ENCODE peak calls at places on chromosomes 2 and 18, in seven cellular contexts. L, G, U, A, X, N and Z are unnamed samples.

GRCh38 chr2:187497858-187498463 is 49.9 kb upstream of the CALCRL start:
- DNase-seq in G (no peak), L (no peak), N (no peak), A (no peak), X (no peak), U (no peak), Z (no peak)

GRCh38 chr2:24915796-24916195 is 4.2 kb downstream of the ADCY3 start:
- DNase-seq in X (no peak), A (no peak), N (no peak), L (no peak), G (no peak), U (no peak), Z (no peak)

GRCh38 chr2:20225294-20226151 is 593 bp upstream of the SDC1 start:
- DNase-seq in U (peak; percentile 72), N (peak; percentile 80), L (no peak), G (peak; percentile 88), X (no peak), A (peak; percentile 78), Z (no peak)

GRCh38 chr2:467892-468630 is 180.2 kb upstream of the ALKAL2 start:
- DNase-seq in A (no peak), X (no peak), L (no peak), U (no peak), N (no peak), G (no peak), Z (no peak)

GRCh38 chr2:168926621-168927386 is 25.7 kb downstream of the G6PC2 start:
- DNase-seq in L (no peak), N (no peak), G (peak; percentile 6), U (no peak), X (no peak), A (no peak), Z (no peak)

GRCh38 chr2:37917281-37918228 is 7.5 kb upstream of the RMDN2 start:
- DNase-seq in N (no peak), A (no peak), G (no peak), U (no peak), L (no peak), X (no peak), Z (no peak)

GRCh38 chr18:25279133-25279532 is 72.8 kb downstream of the ZNF521 start:
- DNase-seq in A (no peak), X (peak; percentile 55), G (no peak), L (no peak), N (no peak), U (no peak), Z (no peak)

GRCh38 chr2:185644828-185645227 is 93.8 kb upstream of the FSIP2 start:
- DNase-seq in N (no peak), G (no peak), U (no peak), A (no peak), X (no peak), L (no peak), Z (no peak)

GRCh38 chr2:221629478-221629877 is 57.4 kb upstream of the EPHA4 start:
- DNase-seq in G (peak; percentile 62), A (no peak), L (no peak), X (peak; percentile 33), U (no peak), N (no peak), Z (no peak)

GRCh38 chr2:34785206-34785785 is 1186.2 kb upstream of the FAM98A start:
- DNase-seq in G (no peak), X (no peak), L (no peak), N (no peak), A (no peak), U (no peak), Z (no peak)

GRCh38 chr18:70289351-70290330 is 796 bp downstream of the SOCS6 start:
- DNase-seq in X (no peak), N (peak; percentile 42), A (no peak), L (no peak), G (peak; percentile 42), U (no peak), Z (no peak)

GRCh38 chr2:174618179-174618578 is 20.6 kb upstream of the WIPF1 start:
- DNase-seq in X (no peak), U (no peak), L (no peak), A (no peak), G (no peak), N (no peak), Z (no peak)

GRCh38 chr2:235926229-235926628 is 242.0 kb downstream of the GBX2 start:
- DNase-seq in L (no peak), U (no peak), G (no peak), N (no peak), A (no peak), X (no peak), Z (no peak)

GRCh38 chr18:13614701-13615288 is 111.6 kb downstream of the FAM210A start:
- DNase-seq in U (no peak), X (no peak), L (no peak), N (no peak), G (no peak), A (no peak), Z (no peak)

DNA sequence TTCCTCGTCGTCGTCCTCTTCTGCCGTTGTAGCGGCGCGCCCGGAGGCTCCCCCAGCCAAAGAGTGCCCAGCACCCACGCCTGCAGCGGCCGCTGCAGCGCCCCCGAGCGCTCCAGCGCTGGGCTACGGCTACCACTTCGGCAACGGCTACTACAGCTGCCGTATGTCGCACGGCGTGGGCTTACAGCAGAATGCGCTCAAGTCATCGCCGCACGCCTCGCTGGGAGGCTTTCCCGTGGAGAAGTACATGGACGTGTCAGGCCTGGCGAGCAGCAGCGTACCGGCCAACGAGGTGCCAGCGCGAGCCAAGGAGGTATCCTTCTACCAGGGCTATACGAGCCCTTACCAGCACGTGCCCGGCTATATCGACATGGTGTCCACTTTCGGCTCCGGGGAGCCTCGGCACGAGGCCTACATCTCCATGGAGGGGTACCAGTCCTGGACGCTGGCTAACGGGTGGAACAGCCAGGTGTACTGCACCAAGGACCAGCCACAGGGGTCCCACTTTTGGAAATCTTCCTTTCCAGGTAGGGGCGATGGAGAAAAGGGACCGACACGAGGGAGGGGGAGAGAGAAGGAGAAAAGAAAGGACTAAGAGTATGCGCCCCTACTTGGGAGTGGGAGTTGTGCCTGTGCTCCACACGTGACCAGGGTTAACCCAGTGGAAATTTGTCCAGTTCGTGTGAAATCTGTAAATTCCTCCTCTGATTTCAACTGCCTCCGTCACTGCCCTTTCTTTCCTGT is 796 bp downstream of the HOXD13 start:
- DNase-seq in L (no peak), A (no peak), X (no peak), G (no peak), N (peak; percentile 22), U (no peak), Z (no peak)
- TF ChIP-seq CTCF in L (no peak), A (no peak), X (no peak), G (no peak), N (no peak), U (no peak), Z (no peak)

DNA sequence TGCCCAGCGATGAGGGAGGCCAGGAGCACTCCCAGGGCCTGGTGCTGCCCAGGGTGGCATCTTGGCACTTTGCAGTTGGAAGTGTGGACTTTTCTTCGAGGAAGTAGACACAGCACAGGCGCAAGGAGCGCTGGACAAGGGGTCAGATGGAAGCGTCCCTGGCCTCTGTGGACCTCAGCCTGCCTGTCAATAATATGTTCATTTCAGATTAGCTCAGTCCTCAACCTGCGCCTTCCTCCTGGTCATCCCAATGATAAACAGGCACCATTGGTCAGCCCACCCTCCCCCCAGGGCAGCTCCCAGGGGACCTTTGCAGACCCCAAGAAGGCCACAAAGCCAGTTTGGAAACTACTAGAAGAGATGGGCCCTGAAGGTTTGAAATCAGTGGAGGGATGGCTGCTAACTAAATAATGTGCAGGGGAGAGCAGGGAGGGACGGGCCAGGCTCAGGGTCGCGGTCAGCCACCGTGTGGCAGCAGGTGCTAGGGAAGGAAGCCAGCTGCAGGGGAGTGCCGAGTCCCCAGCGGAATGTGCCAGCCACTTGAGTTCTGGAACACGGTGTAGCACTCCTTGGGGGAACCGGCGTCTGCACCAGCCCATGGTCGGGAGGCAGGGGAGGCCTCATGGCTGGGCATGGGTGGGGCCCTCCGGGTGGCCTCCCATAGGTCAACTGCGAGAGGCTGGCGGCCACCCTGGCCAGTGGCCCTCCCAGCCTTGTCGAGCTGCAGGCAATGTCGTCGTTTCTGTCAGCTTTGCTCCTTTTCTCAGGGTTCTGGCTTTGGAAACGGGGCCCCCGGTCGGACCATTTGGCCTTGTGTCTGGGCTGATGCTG is 59.9 kb downstream of the ADI1 start:
- DNase-seq in G (no peak), L (no peak), A (peak; percentile 12), X (no peak), U (peak; percentile 71), N (peak; percentile 29), Z (no peak)
- H3K27ac ChIP-seq in G (no peak overlapping the region), L (no peak overlapping the region), A (no peak overlapping the region), X (no peak overlapping the region), U (no peak overlapping the region), N (no peak overlapping the region), Z (no peak overlapping the region)

GRCh38 chr18:31244737-31245432 is 73.1 kb upstream of the DSG1 start:
- DNase-seq in L (no peak), G (no peak), N (no peak), X (no peak), A (no peak), U (no peak), Z (no peak)

GRCh38 chr18:31243740-31244512 is 74.0 kb upstream of the DSG1 start:
- DNase-seq in U (no peak), X (no peak), A (no peak), N (no peak), G (no peak), L (no peak), Z (no peak)

GRCh38 chr18:31245820-31246219 is 72.1 kb upstream of the DSG1 start:
- DNase-seq in N (no peak), G (no peak), U (no peak), A (no peak), X (no peak), L (no peak), Z (no peak)

GRCh38 chr18:31241425-31241824 is 76.5 kb upstream of the DSG1 start:
- DNase-seq in X (no peak), L (no peak), U (no peak), N (no peak), A (no peak), G (no peak), Z (no peak)

DNA sequence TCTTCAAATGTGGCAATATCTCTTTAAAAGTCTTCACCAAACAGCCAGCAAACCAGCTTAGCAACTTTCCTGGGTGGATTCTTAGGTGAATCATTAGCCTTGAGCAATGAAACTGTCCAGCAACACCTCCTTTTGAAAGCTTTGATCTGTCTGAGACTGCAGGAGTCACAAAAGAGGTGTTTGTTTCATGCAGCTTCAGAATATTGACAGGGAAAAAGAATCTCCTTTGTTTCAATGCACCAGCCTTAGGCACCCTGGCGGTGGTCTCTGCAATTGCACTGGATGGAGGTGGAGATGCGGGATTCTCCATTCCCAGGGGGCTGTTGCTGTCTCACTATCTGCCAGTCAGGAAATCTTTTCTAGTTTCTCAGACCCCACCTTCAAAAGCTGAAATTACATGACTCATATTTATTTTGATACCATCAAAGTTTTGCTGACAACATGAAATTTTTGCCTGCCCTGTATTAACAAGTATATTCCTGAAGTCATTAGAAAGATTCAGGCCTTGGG is 76.0 kb upstream of the DSG1 start:
- DNase-seq in G (peak; percentile 63), X (no peak), N (no peak), U (no peak), A (peak; percentile 70), L (no peak), Z (no peak)
- H3K4me3 ChIP-seq in G (no peak overlapping the region), X (no peak overlapping the region), N (no peak overlapping the region), U (no peak overlapping the region), A (no peak overlapping the region), L (no peak overlapping the region), Z (no peak overlapping the region)

DNA sequence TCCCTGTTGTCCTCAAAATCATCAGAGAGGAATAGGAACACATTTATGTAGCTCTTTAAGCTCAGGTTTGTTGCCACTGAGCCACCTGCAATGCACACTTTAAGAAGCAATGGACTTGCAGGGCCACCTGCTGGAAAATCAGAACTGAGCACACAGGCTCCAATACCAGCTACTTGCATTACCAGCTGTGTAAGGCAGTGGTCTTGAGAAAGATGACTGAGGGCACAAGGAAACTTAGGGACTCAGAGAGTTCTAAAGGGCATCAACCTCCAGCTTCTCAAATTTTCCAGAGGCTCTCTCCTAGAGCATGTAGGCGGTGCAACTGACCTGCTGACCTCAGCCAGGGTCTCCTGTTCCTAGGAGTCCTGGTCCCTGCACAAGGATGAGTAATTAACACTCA is 2.5 kb upstream of the CNDP2 start:
- DNase-seq in N (peak; percentile 63), L (peak; percentile 58), A (no peak), U (no peak), G (peak; percentile 25), X (peak; percentile 20), Z (no peak)
- TF ChIP-seq CTCF in N (no peak), L (peak; percentile 57), A (peak; percentile 60), U (peak; percentile 43), G (peak; percentile 74), X (peak; percentile 52), Z (no peak)